ENCODE peak calls at places on chromosomes 7 and 10, in six cellular contexts. Y is AG10803, C is type B pancreatic cell, K is neural progenitor cell, U is brain microvascular endothelial cell, Q is epithelial cell of esophagus. H is an unnamed sample.
A peak's percentile ranks its signal among the peaks of the same experiment; 100 is the strongest.

GRCh38 chr10:114613237-114613979 is 44.7 kb downstream of the ABLIM1 start:
- DNase-seq in C (no peak), Y (no peak), Q (peak; percentile 48), K (no peak), U (no peak), H (no peak)

GRCh38 chr7:115299379-115300038 is 377.6 kb downstream of the MDFIC start:
- DNase-seq in K (no peak), Y (peak; percentile 5), U (no peak), C (no peak), Q (no peak), H (no peak)

GRCh38 chr7:15248514-15248913 is 313.3 kb downstream of the AGMO start:
- DNase-seq in Q (no peak), C (no peak), Y (no peak), K (no peak), U (no peak), H (no peak)

GRCh38 chr10:60569681-60570080 is 180.0 kb upstream of the ANK3 start:
- DNase-seq in Q (no peak), Y (no peak), K (no peak), C (no peak), U (no peak), H (no peak)

GRCh38 chr7:73482746-73483145 is 39.3 kb downstream of the BAZ1B start:
- DNase-seq in Y (no peak), Q (no peak), K (peak; percentile 31), C (no peak), U (peak; percentile 5), H (no peak)

GRCh38 chr10:20110435-20111119 is 294.3 kb downstream of the PLXDC2 start:
- DNase-seq in C (no peak), Y (no peak), Q (no peak), U (no peak), K (no peak), H (no peak)

GRCh38 chr10:88544140-88544870 is 38.8 kb downstream of the RNLS start:
- DNase-seq in U (no peak), Y (no peak), Q (peak; percentile 32), K (no peak), C (no peak), H (no peak)

GRCh38 chr10:60236869-60237524 is 152.7 kb downstream of the ANK3 start:
- DNase-seq in C (no peak), K (no peak), U (peak; percentile 27), Y (peak; percentile 63), Q (peak; percentile 7), H (no peak)

GRCh38 chr7:50339990-50340500 is 35.5 kb downstream of the IKZF1 start:
- DNase-seq in K (no peak), C (no peak), Y (no peak), U (no peak), Q (no peak), H (no peak)

DNA sequence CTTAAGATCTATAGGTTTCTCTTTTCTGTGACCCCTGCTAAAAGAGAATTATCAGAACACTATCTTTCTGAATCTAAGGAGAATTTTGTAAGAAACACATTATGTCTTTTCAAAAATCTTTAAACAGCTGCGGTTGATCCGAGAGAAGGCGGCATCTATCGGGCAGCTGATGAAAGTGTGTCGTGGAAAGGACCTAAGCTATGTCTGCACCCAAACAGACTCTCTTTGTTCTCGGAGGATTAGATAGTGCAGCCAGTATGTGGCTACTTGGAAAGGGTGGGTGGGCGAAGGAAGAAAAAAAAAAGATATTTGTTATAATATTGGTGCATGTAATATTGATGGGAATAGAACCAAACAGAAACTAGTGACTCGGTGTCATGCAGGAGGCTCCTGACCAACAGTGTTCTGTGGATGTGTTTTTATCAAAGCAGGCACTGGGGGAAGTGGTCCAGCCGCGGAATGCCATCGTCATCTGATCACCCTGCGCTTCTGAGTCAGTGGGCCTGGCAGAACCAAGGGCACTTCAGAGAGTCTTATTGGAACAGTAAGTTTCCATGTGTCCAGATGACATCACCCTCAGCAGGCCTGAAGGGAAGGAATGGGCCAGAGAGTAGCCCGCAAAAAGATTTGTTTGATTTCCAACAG is 509.7 kb upstream of the AKR1E2 start:
- DNase-seq in C (no peak), U (peak; percentile 87), Y (peak; percentile 87), K (no peak), Q (peak; percentile 29), H (no peak)
- TF ChIP-seq CTCF in C (no peak), U (peak; percentile 51), Y (peak; percentile 36), K (no peak), Q (peak; percentile 12), H (peak; percentile 39)

DNA sequence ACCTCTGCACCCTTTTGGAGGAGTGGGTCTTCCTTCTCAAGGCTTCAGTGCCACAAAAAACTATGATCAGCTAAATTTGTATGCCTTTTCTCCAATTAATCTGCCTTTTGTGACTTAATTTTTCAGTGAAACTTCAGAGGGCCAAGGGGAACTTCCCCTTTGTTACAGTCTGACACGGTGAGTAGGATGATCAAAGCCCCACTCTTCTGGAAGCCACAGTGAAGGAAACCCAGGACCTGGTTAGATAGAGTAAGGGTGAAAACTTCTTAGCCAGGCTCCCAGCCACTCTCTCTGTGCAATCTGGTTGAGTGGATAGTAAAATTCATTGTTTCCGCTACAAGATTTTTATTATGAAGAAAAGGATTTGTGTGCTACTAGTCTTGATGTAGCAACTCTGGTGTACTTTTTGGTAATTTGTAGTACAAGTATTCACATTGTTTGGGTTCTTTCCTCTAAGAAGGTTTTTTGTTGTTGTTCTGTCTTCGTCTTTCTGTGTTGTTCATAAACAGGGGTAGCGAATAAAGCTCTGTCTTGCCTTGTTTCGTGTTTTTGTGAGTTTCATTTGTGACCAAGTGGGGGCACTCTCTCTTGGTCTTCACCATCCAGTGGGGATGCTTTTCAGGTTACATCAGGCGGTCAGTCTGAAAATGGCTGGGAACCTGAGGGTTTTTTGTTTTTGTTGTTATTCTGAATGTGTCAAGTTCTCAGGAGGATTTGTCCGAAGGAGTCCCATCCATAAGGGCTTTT is 268.5 kb upstream of the NPSR1 start:
- DNase-seq in Q (no peak), U (no peak), Y (no peak), C (no peak), K (no peak), H (no peak)
- TF ChIP-seq CTCF in Q (no peak), U (no peak), Y (no peak), C (no peak), K (peak; percentile 15), H (no peak)

GRCh38 chr7:70951271-70951962 is 180.5 kb upstream of the GALNT17 start:
- DNase-seq in K (peak; percentile 1), U (no peak), Q (no peak), Y (no peak), C (peak; percentile 47), H (peak; percentile 25)
- TF ChIP-seq CTCF in K (no peak), U (no peak), Q (no peak), Y (no peak), C (no peak), H (no peak)

DNA sequence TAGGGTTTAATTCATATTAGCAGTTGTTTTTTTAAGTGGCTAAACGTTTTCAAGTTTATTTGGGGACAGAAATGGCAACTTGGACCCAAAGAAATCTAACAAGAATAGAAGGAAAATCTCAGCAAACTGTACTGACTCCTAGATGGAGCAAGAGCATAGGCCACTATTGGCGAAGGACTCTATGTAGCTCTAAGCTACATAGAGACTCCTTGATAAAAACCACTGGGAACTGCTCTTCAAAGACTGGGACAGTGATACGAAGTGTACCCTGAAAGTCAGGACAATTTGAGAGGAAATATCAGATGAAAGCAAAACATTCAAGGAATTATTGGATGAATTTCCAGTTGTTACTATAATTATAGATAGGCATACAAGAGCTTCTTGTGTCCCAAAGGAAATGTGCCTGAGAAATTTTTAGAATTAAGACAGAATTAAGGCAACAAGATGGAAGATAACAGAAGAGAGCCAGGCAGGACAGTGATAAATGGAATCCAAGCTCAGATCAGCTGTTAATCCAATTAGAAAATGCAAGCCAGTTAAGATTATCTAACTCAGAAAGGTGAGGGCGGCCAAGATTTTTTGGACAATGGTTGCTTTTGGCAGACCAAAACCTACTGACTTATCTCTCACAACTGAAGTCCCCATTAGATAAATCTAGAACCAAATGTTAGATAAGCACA is 103.7 kb upstream of the IFRD1 start:
- DNase-seq in K (no peak), Y (no peak), Q (no peak), C (no peak), U (no peak), H (no peak)
- TF ChIP-seq CTCF in K (no peak), Y (no peak), Q (no peak), C (no peak), U (no peak), H (no peak)

GRCh38 chr7:155228894-155229293 is 68.8 kb upstream of the INSIG1 start:
- DNase-seq in Y (no peak), C (no peak), K (no peak), Q (no peak), U (no peak), H (no peak)
- TF ChIP-seq CTCF in Y (no peak), C (no peak), K (no peak), Q (no peak), U (no peak), H (no peak)

GRCh38 chr7:17988858-17989257 is 38.8 kb downstream of the PRPS1L1 start:
- DNase-seq in U (no peak), Y (no peak), K (no peak), Q (no peak), C (no peak), H (no peak)
- TF ChIP-seq CTCF in U (no peak), Y (no peak), K (no peak), Q (no peak), C (no peak), H (no peak)

GRCh38 chr7:30029696-30030095 is 1.5 kb downstream of the PLEKHA8 start:
- DNase-seq in Y (no peak), C (no peak), K (peak; percentile 23), Q (peak; percentile 25), U (no peak), H (no peak)
- TF ChIP-seq CTCF in Y (no peak), C (peak; percentile 37), K (no peak), Q (peak; percentile 18), U (peak; percentile 8), H (no peak)

DNA sequence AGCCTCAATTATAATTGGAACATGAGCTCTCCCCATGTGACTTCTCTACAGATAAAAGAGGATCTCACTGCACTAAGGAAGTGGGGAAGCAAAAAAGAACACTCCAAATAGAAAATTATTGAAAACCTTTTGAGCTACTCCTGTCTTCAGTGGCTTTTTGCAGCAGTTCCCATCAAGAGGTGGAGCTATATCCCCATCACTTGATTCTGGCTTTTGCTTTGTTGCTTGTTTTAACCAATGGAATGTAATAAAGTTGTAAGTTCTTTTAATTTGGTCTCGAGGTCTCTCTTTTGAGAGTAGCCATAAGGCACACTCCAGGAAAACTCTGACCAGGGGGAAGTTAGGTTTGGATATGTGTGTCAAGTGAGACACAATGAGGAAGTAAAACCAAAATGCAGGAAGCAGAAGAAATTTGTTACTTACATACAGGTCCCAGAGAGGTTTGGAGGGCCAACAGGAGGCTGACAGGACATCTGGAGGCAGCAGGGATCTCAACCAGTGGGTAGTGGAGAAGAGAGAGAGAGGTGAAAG is 569.4 kb downstream of the HTR7 start:
- DNase-seq in Q (peak; percentile 46), U (peak; percentile 56), Y (no peak), C (no peak), K (peak; percentile 10), H (no peak)
- TF ChIP-seq CTCF in Q (peak; percentile 51), U (peak; percentile 66), Y (no peak), C (no peak), K (peak; percentile 44), H (peak; percentile 70)